ENCODE peak calls at places on chromosomes 4 and X, in four cellular contexts. One of them, this sample, is unnamed.

GRCh38 chr4:152594981-152595916 is 59.4 kb upstream of the FBXW7 start:
- DNase-seq in K562: no peak
- DNase-seq in endothelial cell of umbilical vein: no peak
- DNase-seq in keratinocyte: no peak
- DNase-seq in this sample: no peak

GRCh38 chrX:38278682-38279081 is 48.6 kb downstream of the RPGR start:
- DNase-seq in K562: no peak
- DNase-seq in endothelial cell of umbilical vein: no peak
- DNase-seq in keratinocyte: no peak
- DNase-seq in this sample: peak; percentile 8

GRCh38 chrX:37871626-37872302 is 24.4 kb upstream of the DYNLT3 start:
- DNase-seq in K562: peak; percentile 31
- DNase-seq in endothelial cell of umbilical vein: peak; percentile 46
- DNase-seq in keratinocyte: peak; percentile 66
- DNase-seq in this sample: peak; percentile 93

GRCh38 chr4:147370473-147370872 is 110.4 kb upstream of the EDNRA start:
- DNase-seq in K562: no peak
- DNase-seq in endothelial cell of umbilical vein: no peak
- DNase-seq in keratinocyte: peak; percentile 42
- DNase-seq in this sample: peak; percentile 43

GRCh38 chr4:105186701-105187158 is 40.1 kb downstream of the TET2 start:
- DNase-seq in K562: no peak
- DNase-seq in endothelial cell of umbilical vein: peak; percentile 66
- DNase-seq in keratinocyte: no peak
- DNase-seq in this sample: peak; percentile 78

GRCh38 chr4:176273741-176274140 is 4.7 kb upstream of the ASB5 start:
- DNase-seq in K562: no peak
- DNase-seq in endothelial cell of umbilical vein: no peak
- DNase-seq in keratinocyte: no peak
- DNase-seq in this sample: no peak

GRCh38 chr4:15339732-15340131 is 88.1 kb upstream of the C1QTNF7 start:
- DNase-seq in K562: no peak
- DNase-seq in endothelial cell of umbilical vein: no peak
- DNase-seq in keratinocyte: no peak
- DNase-seq in this sample: peak; percentile 82

GRCh38 chr4:39631700-39632079 is 7.0 kb downstream of the SMIM14 start:
- DNase-seq in K562: no peak
- DNase-seq in endothelial cell of umbilical vein: no peak
- DNase-seq in keratinocyte: no peak
- DNase-seq in this sample: no peak

GRCh38 chr4:48065587-48066052 is 49.0 kb downstream of the NIPAL1 start:
- DNase-seq in K562: no peak
- DNase-seq in endothelial cell of umbilical vein: no peak
- DNase-seq in keratinocyte: no peak
- DNase-seq in this sample: no peak

GRCh38 chrX:78652971-78653822 is 5.9 kb downstream of the RTL3 start:
- DNase-seq in K562: no peak
- DNase-seq in endothelial cell of umbilical vein: peak; percentile 77
- DNase-seq in keratinocyte: peak; percentile 56
- DNase-seq in this sample: peak; percentile 85

GRCh38 chr4:166324321-166324720 is 451.3 kb downstream of the TLL1 start:
- DNase-seq in K562: no peak
- DNase-seq in endothelial cell of umbilical vein: peak; percentile 6
- DNase-seq in keratinocyte: no peak
- DNase-seq in this sample: no peak

GRCh38 chr4:38366451-38366850 is 297.5 kb upstream of the KLF3 start:
- DNase-seq in K562: no peak
- DNase-seq in endothelial cell of umbilical vein: no peak
- DNase-seq in keratinocyte: no peak
- DNase-seq in this sample: no peak

GRCh38 chr4:28443786-28444412 is 1583.3 kb downstream of the STIM2 start:
- DNase-seq in K562: no peak
- DNase-seq in endothelial cell of umbilical vein: no peak
- DNase-seq in keratinocyte: peak; percentile 15
- DNase-seq in this sample: peak; percentile 15

GRCh38 chrX:26613951-26614350 is 398.0 kb downstream of the MAGEB5 start:
- DNase-seq in K562: no peak
- DNase-seq in endothelial cell of umbilical vein: no peak
- DNase-seq in keratinocyte: no peak
- DNase-seq in this sample: peak; percentile 60

GRCh38 chr4:13968723-13969122 is 341.2 kb upstream of the BOD1L1 start:
- DNase-seq in K562: no peak
- DNase-seq in endothelial cell of umbilical vein: no peak
- DNase-seq in keratinocyte: no peak
- DNase-seq in this sample: peak; percentile 66

GRCh38 chr4:20317424-20317985 is 65.8 kb downstream of the SLIT2 start:
- DNase-seq in K562: no peak
- DNase-seq in endothelial cell of umbilical vein: no peak
- DNase-seq in keratinocyte: no peak
- DNase-seq in this sample: no peak

GRCh38 chr4:158211288-158211687 is 1.0 kb downstream of the TMEM144 start:
- DNase-seq in K562: no peak
- DNase-seq in endothelial cell of umbilical vein: peak; percentile 49
- DNase-seq in keratinocyte: no peak
- DNase-seq in this sample: no peak

GRCh38 chrX:18833071-18833731 is 125.8 kb downstream of the PPEF1 start:
- DNase-seq in K562: no peak
- DNase-seq in endothelial cell of umbilical vein: no peak
- DNase-seq in keratinocyte: no peak
- DNase-seq in this sample: peak; percentile 16

GRCh38 chrX:40471965-40472648 is 108.7 kb upstream of the ATP6AP2 start:
- DNase-seq in K562: no peak
- DNase-seq in endothelial cell of umbilical vein: peak; percentile 14
- DNase-seq in keratinocyte: no peak
- DNase-seq in this sample: peak; percentile 84

GRCh38 chrX:74925210-74926088 is at the start of gene NEXMIF:
- DNase-seq in K562: no peak
- DNase-seq in endothelial cell of umbilical vein: no peak
- DNase-seq in keratinocyte: no peak
- DNase-seq in this sample: no peak

GRCh38 chr4:175739612-175740011 is 72.5 kb downstream of the GPM6A start:
- DNase-seq in K562: no peak
- DNase-seq in endothelial cell of umbilical vein: no peak
- DNase-seq in keratinocyte: no peak
- DNase-seq in this sample: no peak

GRCh38 chr4:1880332-1880731 is 9.1 kb downstream of the NSD2 start:
- DNase-seq in K562: no peak
- DNase-seq in endothelial cell of umbilical vein: no peak
- DNase-seq in keratinocyte: no peak
- DNase-seq in this sample: no peak

GRCh38 chrX:109856974-109857373 is 123.9 kb upstream of the ACSL4 start:
- DNase-seq in K562: peak; percentile 21
- DNase-seq in endothelial cell of umbilical vein: peak; percentile 66
- DNase-seq in keratinocyte: no peak
- DNase-seq in this sample: peak; percentile 34

GRCh38 chrX:39905475-39905889 is 192.3 kb downstream of the BCOR start:
- DNase-seq in K562: peak; percentile 36
- DNase-seq in endothelial cell of umbilical vein: peak; percentile 14
- DNase-seq in keratinocyte: no peak
- DNase-seq in this sample: peak; percentile 19

GRCh38 chrX:135185795-135186443 is 14.7 kb upstream of the CT55 start:
- DNase-seq in K562: peak; percentile 41
- DNase-seq in endothelial cell of umbilical vein: peak; percentile 30
- DNase-seq in keratinocyte: no peak
- DNase-seq in this sample: peak; percentile 46

GRCh38 chr4:116598155-116598979 is 487.0 kb downstream of the TRAM1L1 start:
- DNase-seq in K562: no peak
- DNase-seq in endothelial cell of umbilical vein: no peak
- DNase-seq in keratinocyte: no peak
- DNase-seq in this sample: no peak

GRCh38 chr4:75596061-75596460 is 34.3 kb downstream of the CDKL2 start:
- DNase-seq in K562: no peak
- DNase-seq in endothelial cell of umbilical vein: no peak
- DNase-seq in keratinocyte: no peak
- DNase-seq in this sample: no peak

GRCh38 chr4:1983053-1983845 is 25.5 kb downstream of the NELFA start:
- DNase-seq in K562: no peak
- DNase-seq in endothelial cell of umbilical vein: no peak
- DNase-seq in keratinocyte: no peak
- DNase-seq in this sample: no peak

GRCh38 chr4:128461300-128462103 is 173.9 kb upstream of the PGRMC2 start:
- DNase-seq in K562: peak; percentile 23
- DNase-seq in endothelial cell of umbilical vein: peak; percentile 95
- DNase-seq in keratinocyte: no peak
- DNase-seq in this sample: peak; percentile 88

GRCh38 chr4:13918110-13918509 is 290.6 kb upstream of the BOD1L1 start:
- DNase-seq in K562: no peak
- DNase-seq in endothelial cell of umbilical vein: no peak
- DNase-seq in keratinocyte: peak; percentile 96
- DNase-seq in this sample: peak; percentile 100

GRCh38 chr4:6461301-6462165 is 10.9 kb downstream of the PPP2R2C start:
- DNase-seq in K562: no peak
- DNase-seq in endothelial cell of umbilical vein: no peak
- DNase-seq in keratinocyte: no peak
- DNase-seq in this sample: peak; percentile 6

GRCh38 chr4:1795304-1796195 is 2.5 kb downstream of the FGFR3 start:
- DNase-seq in K562: peak; percentile 78
- DNase-seq in endothelial cell of umbilical vein: no peak
- DNase-seq in keratinocyte: no peak
- DNase-seq in this sample: no peak

DNA sequence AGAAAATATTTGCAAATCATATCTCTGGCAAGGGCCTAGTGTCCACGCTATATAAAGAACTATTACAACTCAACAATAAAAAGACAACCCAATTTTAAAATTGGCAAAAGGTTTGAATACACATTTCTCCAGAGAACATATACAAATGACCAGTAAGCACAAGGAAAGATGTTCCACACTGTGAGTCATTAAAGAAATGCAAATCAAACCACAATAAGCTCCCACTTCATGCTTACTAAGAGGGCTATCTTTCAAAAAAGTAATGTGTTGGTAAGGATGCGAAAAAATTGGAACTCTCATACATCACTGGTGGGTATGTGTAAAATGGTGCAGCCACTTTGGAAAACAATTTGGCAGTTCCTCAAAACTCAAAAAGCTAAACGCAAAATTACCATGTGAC is 884.0 kb upstream of the INTU start:
- DNase-seq in K562: no peak
- DNase-seq in endothelial cell of umbilical vein: no peak
- DNase-seq in keratinocyte: no peak
- DNase-seq in this sample: peak; percentile 72
- H3K9me1 ChIP-seq in K562: no peaks in the 10 kb centered on the region
- H3K9me1 ChIP-seq in endothelial cell of umbilical vein: no peaks in the 10 kb centered on the region
- H3K9me1 ChIP-seq in keratinocyte: no peaks in the 10 kb centered on the region
- H3K9me1 ChIP-seq in this sample: no peaks in the 10 kb centered on the region

DNA sequence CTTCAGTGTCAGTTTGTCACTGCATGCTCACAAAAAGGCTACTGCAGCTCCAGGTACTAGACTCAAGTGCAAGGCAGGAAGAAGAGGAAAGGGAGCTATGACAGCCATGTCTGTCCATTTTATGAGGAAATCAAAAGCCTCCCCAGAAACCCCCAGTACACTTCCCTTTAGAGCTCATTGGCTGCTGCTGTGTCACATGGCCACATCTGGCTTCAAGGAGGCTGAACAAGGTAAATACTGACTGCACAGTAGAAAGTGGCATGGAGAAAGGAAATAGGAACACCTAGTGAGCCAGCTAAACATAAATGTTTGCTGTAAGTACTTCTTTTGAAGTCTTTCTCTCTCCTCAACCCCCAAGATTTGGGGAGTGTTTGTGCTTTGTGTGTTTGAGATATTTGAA is 67.1 kb upstream of the FRAS1 start:
- DNase-seq in K562: no peak
- DNase-seq in endothelial cell of umbilical vein: no peak
- DNase-seq in keratinocyte: no peak
- DNase-seq in this sample: no peak
- H3K9me1 ChIP-seq in K562: no peaks in the 10 kb centered on the region
- H3K9me1 ChIP-seq in endothelial cell of umbilical vein: no peaks in the 10 kb centered on the region
- H3K9me1 ChIP-seq in keratinocyte: no peaks in the 10 kb centered on the region
- H3K9me1 ChIP-seq in this sample: no peaks in the 10 kb centered on the region

GRCh38 chrX:108267561-108267960 is 170.7 kb downstream of the COL4A6 start:
- DNase-seq in K562: no peak
- DNase-seq in endothelial cell of umbilical vein: no peak
- DNase-seq in keratinocyte: no peak
- DNase-seq in this sample: no peak

GRCh38 chrX:108268434-108269080 is 169.7 kb downstream of the COL4A6 start:
- DNase-seq in K562: no peak
- DNase-seq in endothelial cell of umbilical vein: peak; percentile 12
- DNase-seq in keratinocyte: no peak
- DNase-seq in this sample: no peak

GRCh38 chrX:108261541-108262218 is 170.1 kb downstream of the ATG4A start:
- DNase-seq in K562: no peak
- DNase-seq in endothelial cell of umbilical vein: peak; percentile 14
- DNase-seq in keratinocyte: no peak
- DNase-seq in this sample: peak; percentile 80

GRCh38 chrX:108270280-108270679 is 167.9 kb downstream of the COL4A6 start:
- DNase-seq in K562: no peak
- DNase-seq in endothelial cell of umbilical vein: no peak
- DNase-seq in keratinocyte: peak; percentile 33
- DNase-seq in this sample: no peak

DNA sequence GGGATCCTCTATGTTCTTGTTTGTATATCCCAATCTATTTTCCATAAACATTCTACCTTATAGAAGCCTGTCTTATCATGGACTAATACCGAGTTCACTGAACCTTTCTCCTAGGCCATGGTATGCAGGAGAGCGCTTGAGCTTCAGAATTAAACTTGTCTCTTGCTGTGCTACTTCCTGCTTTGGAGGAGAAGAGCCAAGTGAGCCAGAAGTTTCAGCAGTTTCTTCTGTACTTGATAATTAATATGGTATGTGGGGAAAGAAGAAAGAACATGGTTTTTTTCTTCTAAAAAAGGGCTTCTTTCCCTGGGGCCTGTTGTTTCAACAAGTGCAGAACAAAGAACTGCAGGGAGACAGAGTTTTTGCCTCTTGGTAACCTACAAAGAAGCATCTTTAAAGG is 172.8 kb downstream of the ATG4A start:
- DNase-seq in K562: no peak
- DNase-seq in endothelial cell of umbilical vein: no peak
- DNase-seq in keratinocyte: no peak
- DNase-seq in this sample: no peak
- H3K9me1 ChIP-seq in K562: no peaks in the 10 kb centered on the region
- H3K9me1 ChIP-seq in endothelial cell of umbilical vein: no peaks in the 10 kb centered on the region
- H3K9me1 ChIP-seq in keratinocyte: no peaks in the 10 kb centered on the region
- H3K9me1 ChIP-seq in this sample: no peaks in the 10 kb centered on the region

DNA sequence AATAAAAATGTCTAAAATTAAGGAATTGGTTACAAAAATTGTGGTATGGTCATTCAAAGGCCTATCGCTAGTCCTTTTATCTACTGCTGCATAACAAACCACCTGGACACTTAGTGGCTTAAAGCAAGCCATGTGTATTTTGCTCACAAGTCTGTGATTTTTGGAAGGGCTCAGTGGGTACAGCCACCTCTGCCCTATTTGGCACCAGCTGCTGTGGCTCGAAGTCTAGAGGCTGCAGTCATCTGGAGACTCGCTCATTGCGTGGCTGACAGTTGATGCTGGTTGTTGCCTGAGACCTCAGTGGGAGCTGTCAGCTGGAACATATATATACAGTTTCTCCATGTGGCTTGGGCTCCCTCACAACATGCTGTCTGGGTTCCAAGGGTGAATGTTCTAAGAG is 60.8 kb upstream of the MID1 start:
- DNase-seq in K562: no peak
- DNase-seq in endothelial cell of umbilical vein: no peak
- DNase-seq in keratinocyte: no peak
- DNase-seq in this sample: no peak
- H3K9me1 ChIP-seq in K562: no peaks in the 10 kb centered on the region
- H3K9me1 ChIP-seq in endothelial cell of umbilical vein: no peaks in the 10 kb centered on the region
- H3K9me1 ChIP-seq in keratinocyte: no peaks in the 10 kb centered on the region
- H3K9me1 ChIP-seq in this sample: no peaks in the 10 kb centered on the region

This sample was measured in IMR-90.